ENCODE peak calls at places on chromosomes 2 and 18, in six cellular contexts. B is ascending aorta, H is thyroid gland, S is stomach, J is lower leg skin, O is fibroblast of pulmonary artery. G is an unnamed sample.

GRCh38 chr2:223736488-223736887 is 100.9 kb downstream of the AP1S3 start:
- DNase-seq in B (no peak), H (no peak), S (no peak), J (no peak), O (no peak), G (no peak)

GRCh38 chr2:119218478-119219064 is 5.1 kb upstream of the STEAP3 start:
- DNase-seq in B (no peak), H (peak; percentile 84), S (peak; percentile 71), J (no peak), O (peak; percentile 75), G (peak; percentile 70)

GRCh38 chr18:13376841-13377351 is 158.3 kb downstream of the LDLRAD4 start:
- DNase-seq in B (no peak), H (no peak), S (no peak), J (peak; percentile 78), O (no peak), G (no peak)

GRCh38 chr2:72147971-72148369 is 308 bp upstream of the CYP26B1 start:
- DNase-seq in B (no peak), H (no peak), S (no peak), J (no peak), O (no peak), G (no peak)

GRCh38 chr2:25494626-25495025 is 152.9 kb upstream of the DNMT3A start:
- DNase-seq in B (no peak), H (no peak), S (no peak), J (no peak), O (peak; percentile 27), G (peak; percentile 37)

GRCh38 chr2:62939735-62940491 is 110.7 kb upstream of the OTX1 start:
- DNase-seq in B (no peak), H (no peak), S (no peak), J (no peak), O (peak; percentile 76), G (peak; percentile 88)

GRCh38 chr2:44168684-44169154 is at the start of gene PPM1B:
- DNase-seq in B (peak; percentile 100), H (peak; percentile 100), S (no peak), J (peak; percentile 100), O (no peak), G (no peak)

GRCh38 chr2:185695711-185696110 is 42.9 kb upstream of the FSIP2 start:
- DNase-seq in B (no peak), H (no peak), S (no peak), J (no peak), O (no peak), G (no peak)

DNA sequence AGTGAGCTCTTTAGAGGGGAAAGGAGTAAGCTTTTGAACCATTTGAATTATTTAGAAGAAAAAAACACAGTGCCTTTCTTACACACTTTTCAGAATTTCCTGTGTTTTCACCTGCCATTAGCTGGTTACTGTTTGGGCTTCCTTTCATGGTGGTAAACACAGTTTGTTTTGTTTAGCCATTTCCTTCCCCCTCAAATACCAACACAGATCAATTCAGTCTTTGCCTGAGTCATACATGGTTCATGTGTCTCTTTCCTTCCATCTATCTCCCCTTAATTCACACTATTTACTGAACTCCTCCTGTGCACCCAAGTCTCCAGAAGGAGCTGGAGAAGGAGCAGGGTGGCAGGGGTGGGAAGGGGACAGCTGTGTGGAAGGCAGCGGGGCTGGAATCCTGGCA is 45.0 kb downstream of the TCF7L1 start:
- DNase-seq in B (no peak), H (no peak), S (no peak), J (no peak), O (no peak), G (no peak)
- TF ChIP-seq CTCF in B (no peak), H (no peak), S (no peak), J (no peak), O (no peak), G (no peak)

GRCh38 chr2:28269019-28269784 is 123.5 kb upstream of the FOSL2 start:
- DNase-seq in B (no peak), H (no peak), S (peak; percentile 46), J (no peak), O (peak; percentile 45), G (no peak)

GRCh38 chr2:28267282-28267681 is 125.4 kb upstream of the FOSL2 start:
- DNase-seq in B (no peak), H (no peak), S (no peak), J (no peak), O (no peak), G (no peak)

GRCh38 chr2:28268386-28268785 is 124.3 kb upstream of the FOSL2 start:
- DNase-seq in B (no peak), H (no peak), S (no peak), J (no peak), O (peak; percentile 40), G (peak; percentile 53)

DNA sequence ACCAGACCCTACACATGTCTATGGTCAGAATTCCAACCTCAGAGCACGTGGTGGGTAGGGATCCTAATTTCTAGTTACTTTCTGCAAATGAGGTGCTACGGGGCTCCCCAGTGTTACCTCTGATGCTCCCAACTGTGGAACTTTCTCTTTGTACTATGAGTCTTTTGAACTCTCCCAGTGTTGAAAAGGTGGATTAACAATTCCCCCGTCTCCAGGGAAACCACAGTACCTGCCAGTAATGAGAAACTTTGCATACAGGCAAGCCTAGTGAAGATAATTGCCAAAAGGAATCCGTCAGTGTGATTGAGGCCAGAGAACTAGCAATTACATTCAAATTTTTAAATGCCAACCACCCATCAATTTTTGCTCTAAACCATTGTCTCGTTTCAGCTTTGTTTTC is 129.0 kb upstream of the FOSL2 start:
- DNase-seq in B (no peak), H (no peak), S (no peak), J (no peak), O (no peak), G (no peak)
- H3K4me3 ChIP-seq in B (no peak overlapping the region), H (no peak overlapping the region), S (no peak overlapping the region), J (no peak overlapping the region), O (no peak overlapping the region), G (no peak overlapping the region)

GRCh38 chr2:10264506-10265327 is 38.0 kb upstream of the HPCAL1 start:
- DNase-seq in B (peak; percentile 30), H (no peak), S (no peak), J (peak; percentile 68), O (no peak), G (no peak)

GRCh38 chr2:10267551-10268465 is 34.9 kb upstream of the HPCAL1 start:
- DNase-seq in B (peak; percentile 53), H (peak; percentile 73), S (peak; percentile 90), J (peak; percentile 80), O (no peak), G (no peak)

GRCh38 chr2:10265328-10266132 is 37.2 kb upstream of the HPCAL1 start:
- DNase-seq in B (peak; percentile 56), H (no peak), S (peak; percentile 31), J (peak; percentile 80), O (no peak), G (peak; percentile 34)

GRCh38 chr2:10267036-10267435 is 35.7 kb upstream of the HPCAL1 start:
- DNase-seq in B (peak; percentile 38), H (no peak), S (peak; percentile 24), J (no peak), O (no peak), G (no peak)

GRCh38 chr2:10266133-10266620 is 36.5 kb upstream of the HPCAL1 start:
- DNase-seq in B (peak; percentile 50), H (no peak), S (no peak), J (peak; percentile 40), O (peak; percentile 13), G (peak; percentile 58)
- TF ChIP-seq CTCF in B (no peak), H (no peak), S (no peak), J (no peak), O (no peak), G (peak; percentile 20)

GRCh38 chr2:170813611-170814550 is 2.8 kb upstream of the GAD1 start:
- DNase-seq in B (no peak), H (peak; percentile 58), S (no peak), J (no peak), O (peak; percentile 61), G (peak; percentile 49)
- H3K4me3 ChIP-seq in B (no peak overlapping the region), H (no peak overlapping the region), S (no peak overlapping the region), J (no peak overlapping the region), O (no peak overlapping the region), G (no peak overlapping the region)

GRCh38 chr2:150081775-150082517 is 405.5 kb downstream of the RND3 start:
- DNase-seq in B (no peak), H (no peak), S (no peak), J (no peak), O (peak; percentile 62), G (peak; percentile 52)
- TF ChIP-seq CTCF in B (no peak), H (no peak), S (no peak), J (no peak), O (no peak), G (no peak)

GRCh38 chr2:233210843-233211600 is 40.5 kb upstream of the ATG16L1 start:
- DNase-seq in B (peak; percentile 77), H (peak; percentile 68), S (peak; percentile 87), J (peak; percentile 90), O (peak; percentile 95), G (peak; percentile 92)
- H3K4me3 ChIP-seq in B (peak overlapping the region; percentile 51), H (no peak overlapping the region), S (peak overlapping the region; percentile 28), J (no peak overlapping the region), O (no peak overlapping the region), G (peak overlapping the region; percentile 41)

DNA sequence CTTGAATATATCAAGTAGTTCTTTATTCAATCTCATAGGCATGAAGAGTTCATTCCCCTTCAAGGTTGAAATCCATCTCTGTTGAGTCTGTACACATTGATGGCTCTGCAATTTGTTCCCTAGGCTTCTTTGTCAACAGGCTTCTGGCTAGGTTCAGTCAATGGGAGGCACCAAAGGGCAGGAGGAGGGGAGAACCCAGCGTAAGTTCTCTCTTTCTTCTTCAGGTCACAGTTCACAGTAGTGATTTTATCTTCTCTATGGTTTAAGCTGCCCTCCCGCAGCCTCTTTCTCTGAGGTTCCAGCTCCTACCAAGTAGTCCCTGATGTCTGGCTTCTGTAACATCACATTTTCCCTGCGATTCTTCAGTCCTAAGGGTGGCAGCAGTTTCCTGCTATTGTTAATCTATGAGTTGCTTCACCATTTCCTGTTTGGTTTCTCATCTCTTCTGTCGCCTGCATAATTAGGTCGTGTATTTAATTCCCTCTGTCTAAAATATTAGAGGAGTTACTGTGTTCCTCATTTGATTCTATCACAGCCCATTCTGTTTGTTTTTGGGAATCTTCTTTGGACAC is 107.4 kb downstream of the CPO start:
- DNase-seq in B (no peak), H (no peak), S (no peak), J (no peak), O (peak; percentile 68), G (peak; percentile 60)
- TF ChIP-seq CTCF in B (no peak), H (no peak), S (no peak), J (no peak), O (peak; percentile 24), G (peak; percentile 27)

GRCh38 chr2:171210864-171211431 is 50.3 kb upstream of the TLK1 start:
- DNase-seq in B (no peak), H (no peak), S (no peak), J (no peak), O (no peak), G (peak; percentile 15)
- H3K4me3 ChIP-seq in B (no peak overlapping the region), H (no peak overlapping the region), S (no peak overlapping the region), J (no peak overlapping the region), O (no peak overlapping the region), G (no peak overlapping the region)